ENCODE peak calls at places on chromosomes 11 and 22, in six cellular contexts. One of them, this sample, is unnamed.

GRCh38 chr11:4565371-4565770 is 16.2 kb upstream of the OR52I2 start:
- DNase-seq in small intestine: peak; percentile 27
- DNase-seq in AG04450: no peak
- DNase-seq in activated CD4-positive, alpha-beta T cell treated with anti-CD3 and anti-CD28 coated beads for 48 hours: no peak
- DNase-seq in NCI-H1436: no peak
- DNase-seq in activated T-helper 1 cell treated with anti-CD3 and anti-CD28 coated beads, Interleukin-12 subunit alpha, Interleukin-12 subunit beta, Interleukin-2, Interleukin-4 antibody, amounts not matched to agents 30 ng/mL and 10 ng/mL and 1 ng/mL, durations not matched to agents 14 hours and 24 hours and 36 hours: no peak
- DNase-seq in this sample: no peak

GRCh38 chr11:134275534-134276395 is at the start of gene GLB1L3:
- DNase-seq in small intestine: no peak
- DNase-seq in AG04450: no peak
- DNase-seq in activated CD4-positive, alpha-beta T cell treated with anti-CD3 and anti-CD28 coated beads for 48 hours: peak; percentile 87
- DNase-seq in activated T-helper 1 cell treated with anti-CD3 and anti-CD28 coated beads, Interleukin-12 subunit alpha, Interleukin-12 subunit beta, Interleukin-2, Interleukin-4 antibody, amounts not matched to agents 30 ng/mL and 10 ng/mL and 1 ng/mL, durations not matched to agents 14 hours and 24 hours and 36 hours: peak; percentile 81
- DNase-seq in NCI-H1436: no peak
- DNase-seq in this sample: peak; percentile 86

GRCh38 chr11:64839887-64840782 is 4.3 kb downstream of the CDC42BPG start:
- DNase-seq in AG04450: no peak
- DNase-seq in small intestine: no peak
- DNase-seq in activated T-helper 1 cell treated with anti-CD3 and anti-CD28 coated beads, Interleukin-12 subunit alpha, Interleukin-12 subunit beta, Interleukin-2, Interleukin-4 antibody, amounts not matched to agents 30 ng/mL and 10 ng/mL and 1 ng/mL, durations not matched to agents 14 hours and 24 hours and 36 hours: no peak
- DNase-seq in activated CD4-positive, alpha-beta T cell treated with anti-CD3 and anti-CD28 coated beads for 48 hours: no peak
- DNase-seq in NCI-H1436: no peak
- DNase-seq in this sample: no peak

GRCh38 chr11:63709336-63709735 is 28.0 kb downstream of the RTN3 start:
- DNase-seq in AG04450: no peak
- DNase-seq in NCI-H1436: no peak
- DNase-seq in small intestine: no peak
- DNase-seq in activated CD4-positive, alpha-beta T cell treated with anti-CD3 and anti-CD28 coated beads for 48 hours: no peak
- DNase-seq in activated T-helper 1 cell treated with anti-CD3 and anti-CD28 coated beads, Interleukin-12 subunit alpha, Interleukin-12 subunit beta, Interleukin-2, Interleukin-4 antibody, amounts not matched to agents 30 ng/mL and 10 ng/mL and 1 ng/mL, durations not matched to agents 14 hours and 24 hours and 36 hours: no peak
- DNase-seq in this sample: no peak

GRCh38 chr11:121575250-121575962 is 122.6 kb upstream of the SORL1-AS1 start:
- DNase-seq in small intestine: no peak
- DNase-seq in AG04450: peak; percentile 29
- DNase-seq in activated CD4-positive, alpha-beta T cell treated with anti-CD3 and anti-CD28 coated beads for 48 hours: no peak
- DNase-seq in NCI-H1436: no peak
- DNase-seq in activated T-helper 1 cell treated with anti-CD3 and anti-CD28 coated beads, Interleukin-12 subunit alpha, Interleukin-12 subunit beta, Interleukin-2, Interleukin-4 antibody, amounts not matched to agents 30 ng/mL and 10 ng/mL and 1 ng/mL, durations not matched to agents 14 hours and 24 hours and 36 hours: no peak
- DNase-seq in this sample: peak; percentile 22

GRCh38 chr11:18775492-18776292 is 15.9 kb downstream of the PTPN5 start:
- DNase-seq in activated CD4-positive, alpha-beta T cell treated with anti-CD3 and anti-CD28 coated beads for 48 hours: peak; percentile 85
- DNase-seq in AG04450: no peak
- DNase-seq in small intestine: peak; percentile 69
- DNase-seq in activated T-helper 1 cell treated with anti-CD3 and anti-CD28 coated beads, Interleukin-12 subunit alpha, Interleukin-12 subunit beta, Interleukin-2, Interleukin-4 antibody, amounts not matched to agents 30 ng/mL and 10 ng/mL and 1 ng/mL, durations not matched to agents 14 hours and 24 hours and 36 hours: peak; percentile 40
- DNase-seq in NCI-H1436: peak; percentile 22
- DNase-seq in this sample: peak; percentile 82

GRCh38 chr11:62806611-62807121 is 1.4 kb upstream of the NXF1 start:
- DNase-seq in activated T-helper 1 cell treated with anti-CD3 and anti-CD28 coated beads, Interleukin-12 subunit alpha, Interleukin-12 subunit beta, Interleukin-2, Interleukin-4 antibody, amounts not matched to agents 30 ng/mL and 10 ng/mL and 1 ng/mL, durations not matched to agents 14 hours and 24 hours and 36 hours: no peak
- DNase-seq in small intestine: no peak
- DNase-seq in activated CD4-positive, alpha-beta T cell treated with anti-CD3 and anti-CD28 coated beads for 48 hours: no peak
- DNase-seq in NCI-H1436: no peak
- DNase-seq in AG04450: no peak
- DNase-seq in this sample: no peak

GRCh38 chr22:49023161-49023878 is 804.4 kb downstream of the BRD1 start:
- DNase-seq in small intestine: no peak
- DNase-seq in activated CD4-positive, alpha-beta T cell treated with anti-CD3 and anti-CD28 coated beads for 48 hours: no peak
- DNase-seq in AG04450: no peak
- DNase-seq in NCI-H1436: no peak
- DNase-seq in activated T-helper 1 cell treated with anti-CD3 and anti-CD28 coated beads, Interleukin-12 subunit alpha, Interleukin-12 subunit beta, Interleukin-2, Interleukin-4 antibody, amounts not matched to agents 30 ng/mL and 10 ng/mL and 1 ng/mL, durations not matched to agents 14 hours and 24 hours and 36 hours: no peak
- DNase-seq in this sample: no peak

GRCh38 chr22:39519681-39520053 is 695 bp upstream of the ATF4 start:
- DNase-seq in AG04450: no peak
- DNase-seq in NCI-H1436: no peak
- DNase-seq in activated CD4-positive, alpha-beta T cell treated with anti-CD3 and anti-CD28 coated beads for 48 hours: no peak
- DNase-seq in activated T-helper 1 cell treated with anti-CD3 and anti-CD28 coated beads, Interleukin-12 subunit alpha, Interleukin-12 subunit beta, Interleukin-2, Interleukin-4 antibody, amounts not matched to agents 30 ng/mL and 10 ng/mL and 1 ng/mL, durations not matched to agents 14 hours and 24 hours and 36 hours: no peak
- DNase-seq in small intestine: peak; percentile 60
- DNase-seq in this sample: peak; percentile 57

GRCh38 chr11:45298718-45299117 is 12.6 kb upstream of the SYT13 start:
- DNase-seq in small intestine: no peak
- DNase-seq in AG04450: no peak
- DNase-seq in activated CD4-positive, alpha-beta T cell treated with anti-CD3 and anti-CD28 coated beads for 48 hours: no peak
- DNase-seq in NCI-H1436: peak; percentile 42
- DNase-seq in activated T-helper 1 cell treated with anti-CD3 and anti-CD28 coated beads, Interleukin-12 subunit alpha, Interleukin-12 subunit beta, Interleukin-2, Interleukin-4 antibody, amounts not matched to agents 30 ng/mL and 10 ng/mL and 1 ng/mL, durations not matched to agents 14 hours and 24 hours and 36 hours: no peak
- DNase-seq in this sample: no peak

GRCh38 chr11:86355256-86355655 is 19.4 kb upstream of the CCDC81 start:
- DNase-seq in activated CD4-positive, alpha-beta T cell treated with anti-CD3 and anti-CD28 coated beads for 48 hours: no peak
- DNase-seq in AG04450: no peak
- DNase-seq in NCI-H1436: no peak
- DNase-seq in small intestine: no peak
- DNase-seq in activated T-helper 1 cell treated with anti-CD3 and anti-CD28 coated beads, Interleukin-12 subunit alpha, Interleukin-12 subunit beta, Interleukin-2, Interleukin-4 antibody, amounts not matched to agents 30 ng/mL and 10 ng/mL and 1 ng/mL, durations not matched to agents 14 hours and 24 hours and 36 hours: no peak
- DNase-seq in this sample: no peak

GRCh38 chr11:112532506-112532905 is 271.8 kb upstream of the PLET1 start:
- DNase-seq in activated T-helper 1 cell treated with anti-CD3 and anti-CD28 coated beads, Interleukin-12 subunit alpha, Interleukin-12 subunit beta, Interleukin-2, Interleukin-4 antibody, amounts not matched to agents 30 ng/mL and 10 ng/mL and 1 ng/mL, durations not matched to agents 14 hours and 24 hours and 36 hours: no peak
- DNase-seq in NCI-H1436: no peak
- DNase-seq in AG04450: no peak
- DNase-seq in small intestine: no peak
- DNase-seq in activated CD4-positive, alpha-beta T cell treated with anti-CD3 and anti-CD28 coated beads for 48 hours: no peak
- DNase-seq in this sample: no peak

GRCh38 chr11:12274056-12274455 is 103.3 kb upstream of the PARVA start:
- DNase-seq in activated CD4-positive, alpha-beta T cell treated with anti-CD3 and anti-CD28 coated beads for 48 hours: no peak
- DNase-seq in AG04450: no peak
- DNase-seq in activated T-helper 1 cell treated with anti-CD3 and anti-CD28 coated beads, Interleukin-12 subunit alpha, Interleukin-12 subunit beta, Interleukin-2, Interleukin-4 antibody, amounts not matched to agents 30 ng/mL and 10 ng/mL and 1 ng/mL, durations not matched to agents 14 hours and 24 hours and 36 hours: no peak
- DNase-seq in small intestine: no peak
- DNase-seq in NCI-H1436: no peak
- DNase-seq in this sample: no peak

GRCh38 chr11:28110839-28111235 is 2.6 kb downstream of the METTL15 start:
- DNase-seq in NCI-H1436: no peak
- DNase-seq in AG04450: no peak
- DNase-seq in activated CD4-positive, alpha-beta T cell treated with anti-CD3 and anti-CD28 coated beads for 48 hours: no peak
- DNase-seq in activated T-helper 1 cell treated with anti-CD3 and anti-CD28 coated beads, Interleukin-12 subunit alpha, Interleukin-12 subunit beta, Interleukin-2, Interleukin-4 antibody, amounts not matched to agents 30 ng/mL and 10 ng/mL and 1 ng/mL, durations not matched to agents 14 hours and 24 hours and 36 hours: no peak
- DNase-seq in small intestine: peak; percentile 36
- DNase-seq in this sample: no peak

GRCh38 chr22:35451602-35452001 is 51.7 kb downstream of the MCM5 start:
- DNase-seq in AG04450: no peak
- DNase-seq in small intestine: no peak
- DNase-seq in activated T-helper 1 cell treated with anti-CD3 and anti-CD28 coated beads, Interleukin-12 subunit alpha, Interleukin-12 subunit beta, Interleukin-2, Interleukin-4 antibody, amounts not matched to agents 30 ng/mL and 10 ng/mL and 1 ng/mL, durations not matched to agents 14 hours and 24 hours and 36 hours: no peak
- DNase-seq in activated CD4-positive, alpha-beta T cell treated with anti-CD3 and anti-CD28 coated beads for 48 hours: no peak
- DNase-seq in NCI-H1436: no peak
- DNase-seq in this sample: no peak

GRCh38 chr22:44664149-44664548 is 37.9 kb upstream of the PRR5 start:
- DNase-seq in AG04450: no peak
- DNase-seq in NCI-H1436: no peak
- DNase-seq in small intestine: peak; percentile 62
- DNase-seq in activated CD4-positive, alpha-beta T cell treated with anti-CD3 and anti-CD28 coated beads for 48 hours: peak; percentile 46
- DNase-seq in activated T-helper 1 cell treated with anti-CD3 and anti-CD28 coated beads, Interleukin-12 subunit alpha, Interleukin-12 subunit beta, Interleukin-2, Interleukin-4 antibody, amounts not matched to agents 30 ng/mL and 10 ng/mL and 1 ng/mL, durations not matched to agents 14 hours and 24 hours and 36 hours: peak; percentile 41
- DNase-seq in this sample: peak; percentile 75

GRCh38 chr11:102773388-102773787 is 7.0 kb downstream of the MMP10 start:
- DNase-seq in AG04450: no peak
- DNase-seq in NCI-H1436: no peak
- DNase-seq in activated T-helper 1 cell treated with anti-CD3 and anti-CD28 coated beads, Interleukin-12 subunit alpha, Interleukin-12 subunit beta, Interleukin-2, Interleukin-4 antibody, amounts not matched to agents 30 ng/mL and 10 ng/mL and 1 ng/mL, durations not matched to agents 14 hours and 24 hours and 36 hours: no peak
- DNase-seq in small intestine: no peak
- DNase-seq in activated CD4-positive, alpha-beta T cell treated with anti-CD3 and anti-CD28 coated beads for 48 hours: no peak
- DNase-seq in this sample: no peak

GRCh38 chr22:43173566-43173965 is 13.4 kb downstream of the TTLL12 start:
- DNase-seq in activated T-helper 1 cell treated with anti-CD3 and anti-CD28 coated beads, Interleukin-12 subunit alpha, Interleukin-12 subunit beta, Interleukin-2, Interleukin-4 antibody, amounts not matched to agents 30 ng/mL and 10 ng/mL and 1 ng/mL, durations not matched to agents 14 hours and 24 hours and 36 hours: no peak
- DNase-seq in small intestine: no peak
- DNase-seq in activated CD4-positive, alpha-beta T cell treated with anti-CD3 and anti-CD28 coated beads for 48 hours: no peak
- DNase-seq in NCI-H1436: no peak
- DNase-seq in AG04450: no peak
- DNase-seq in this sample: no peak